ENCODE peak calls at places on chromosomes 6 and 20, in four cellular contexts. L is uterus, U is GM23338, X is right atrium auricular region. K is an unnamed sample.
A peak's percentile ranks its signal among the peaks of the same experiment; 100 is the strongest.

GRCh38 chr20:19121463-19121862 is 91.0 kb upstream of the SLC24A3 start:
- DNase-seq in L (no peak), U (no peak), X (peak; percentile 23), K (no peak)

GRCh38 chr20:51680067-51680749 is 88.0 kb downstream of the ATP9A start:
- DNase-seq in L (no peak), U (no peak), X (no peak), K (no peak)

GRCh38 chr20:10653593-10654288 is 20.1 kb downstream of the JAG1 start:
- DNase-seq in L (peak; percentile 71), U (no peak), X (no peak), K (no peak)

GRCh38 chr20:47706345-47706744 is 78.9 kb downstream of the SULF2 start:
- DNase-seq in L (no peak), U (no peak), X (no peak), K (no peak)

GRCh38 chr6:164097557-164098398 is 683.3 kb downstream of the QKI start:
- DNase-seq in L (no peak), U (peak; percentile 45), X (no peak), K (no peak)

GRCh38 chr20:14197097-14197496 is 140.3 kb downstream of the FLRT3 start:
- DNase-seq in L (no peak), U (no peak), X (no peak), K (no peak)

GRCh38 chr6:35273822-35274559 is 14.5 kb downstream of the ZNF76 start:
- DNase-seq in L (no peak), U (no peak), X (no peak), K (no peak)

GRCh38 chr20:13671500-13672288 is 33.0 kb upstream of the TASP1 start:
- DNase-seq in L (peak; percentile 50), U (no peak), X (no peak), K (no peak)

GRCh38 chr6:57173056-57173885 is 1.1 kb downstream of the BAG2 start:
- DNase-seq in L (peak; percentile 22), U (peak; percentile 51), X (no peak), K (no peak)

GRCh38 chr6:131122007-131122406 is 13.3 kb upstream of the AKAP7 start:
- DNase-seq in L (no peak), U (no peak), X (no peak), K (no peak)

GRCh38 chr20:11056414-11056813 is 382.6 kb upstream of the JAG1 start:
- DNase-seq in L (no peak), U (no peak), X (no peak), K (no peak)

GRCh38 chr6:100300221-100300736 is 164.4 kb downstream of the SIM1 start:
- DNase-seq in L (no peak), U (no peak), X (no peak), K (no peak)

GRCh38 chr6:12420626-12421025 is 130.5 kb downstream of the EDN1 start:
- DNase-seq in L (no peak), U (no peak), X (no peak), K (no peak)

GRCh38 chr6:156167289-156168076 is 609.7 kb upstream of the ARID1B start:
- DNase-seq in L (no peak), U (no peak), X (no peak), K (no peak)

GRCh38 chr20:48621256-48622078 is 206.3 kb downstream of the PREX1 start:
- DNase-seq in L (no peak), U (no peak), X (no peak), K (no peak)

DNA sequence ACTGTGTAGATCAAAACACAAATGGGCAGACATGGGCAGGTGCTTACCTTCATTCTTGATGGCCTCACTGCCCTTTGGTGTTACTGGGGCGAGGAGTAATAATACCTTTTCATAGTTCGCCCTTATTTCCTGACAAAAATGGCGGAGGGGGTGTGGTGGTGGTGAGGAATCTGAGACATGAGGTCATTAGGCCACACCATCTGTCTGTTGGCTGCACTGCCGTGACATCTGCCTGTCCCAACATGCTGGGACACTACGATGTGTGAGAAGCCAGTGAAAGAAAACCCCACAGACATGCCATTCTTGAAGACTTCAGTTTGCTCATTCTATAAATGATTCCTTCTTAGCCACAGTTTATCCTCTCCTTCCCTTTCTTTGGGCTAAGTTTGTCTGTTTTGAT is 13.4 kb upstream of the MAPRE1 start:
- DNase-seq in L (no peak), U (no peak), X (no peak), K (no peak)
- H3K27ac ChIP-seq in L (no peak overlapping the region), U (peak overlapping the region; percentile 92), X (no peak overlapping the region), K (no peak overlapping the region)

DNA sequence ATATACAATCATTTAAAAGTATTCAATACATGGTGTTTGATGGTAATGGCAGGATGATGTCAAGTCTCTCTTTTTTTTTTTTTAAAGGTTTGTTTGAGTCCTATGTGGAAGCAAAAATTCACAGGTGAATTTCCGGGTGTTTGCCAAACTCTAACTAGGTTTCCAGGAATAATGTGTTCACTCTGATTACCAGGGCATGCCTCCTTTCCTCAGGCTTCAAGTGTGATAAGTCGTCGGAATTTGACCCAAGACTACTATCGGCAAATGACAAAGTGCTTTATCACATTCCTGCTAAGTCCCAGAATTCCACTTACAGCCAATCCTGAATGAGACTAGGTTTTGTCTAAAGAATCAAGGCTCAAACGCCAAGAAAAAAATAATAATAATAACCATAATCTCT is 7.3 kb downstream of the OARD1 start:
- DNase-seq in L (no peak), U (no peak), X (no peak), K (no peak)
- H3K27ac ChIP-seq in L (no peak overlapping the region), U (no peak overlapping the region), X (peak overlapping the region; percentile 94), K (no peak overlapping the region)

GRCh38 chr6:149482542-149483261 is 2.1 kb downstream of the ZC3H12D start:
- DNase-seq in L (no peak), U (no peak), X (no peak), K (no peak)
- H3K27ac ChIP-seq in L (peak overlapping the region; percentile 47), U (no peak overlapping the region), X (peak overlapping the region; percentile 73), K (peak overlapping the region; percentile 85)

GRCh38 chr6:133129556-133129955 is 111.6 kb upstream of the EYA4 start:
- DNase-seq in L (no peak), U (no peak), X (no peak), K (no peak)

GRCh38 chr6:133131621-133132020 is 109.5 kb upstream of the EYA4 start:
- DNase-seq in L (no peak), U (no peak), X (no peak), K (no peak)

GRCh38 chr6:133130863-133131262 is 110.3 kb upstream of the EYA4 start:
- DNase-seq in L (peak; percentile 21), U (no peak), X (peak; percentile 67), K (no peak)

GRCh38 chr6:133132583-133132982 is 108.6 kb upstream of the EYA4 start:
- DNase-seq in L (no peak), U (peak; percentile 45), X (no peak), K (no peak)

DNA sequence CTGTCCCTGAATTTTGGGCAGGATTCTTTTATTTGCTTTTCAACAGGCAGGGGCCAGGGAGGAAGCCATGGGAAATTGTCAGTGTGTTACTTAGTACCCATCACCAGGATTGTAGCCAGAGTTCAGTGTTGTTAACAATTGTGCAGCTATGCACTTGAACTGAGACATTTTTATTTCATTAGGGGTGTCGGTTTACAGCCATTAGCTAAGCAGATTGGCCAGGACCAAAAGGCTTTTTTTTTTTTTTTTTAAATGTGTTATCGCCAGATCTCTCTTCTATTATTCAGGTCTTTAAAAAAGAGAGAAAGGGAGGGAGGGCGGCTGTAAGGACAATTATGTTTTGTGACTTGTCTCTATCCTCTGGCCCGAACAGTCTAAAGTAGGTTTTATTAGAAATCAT is 109.1 kb upstream of the EYA4 start:
- DNase-seq in L (no peak), U (no peak), X (no peak), K (no peak)
- H3K27ac ChIP-seq in L (no peak overlapping the region), U (no peak overlapping the region), X (peak overlapping the region; percentile 88), K (no peak overlapping the region)

DNA sequence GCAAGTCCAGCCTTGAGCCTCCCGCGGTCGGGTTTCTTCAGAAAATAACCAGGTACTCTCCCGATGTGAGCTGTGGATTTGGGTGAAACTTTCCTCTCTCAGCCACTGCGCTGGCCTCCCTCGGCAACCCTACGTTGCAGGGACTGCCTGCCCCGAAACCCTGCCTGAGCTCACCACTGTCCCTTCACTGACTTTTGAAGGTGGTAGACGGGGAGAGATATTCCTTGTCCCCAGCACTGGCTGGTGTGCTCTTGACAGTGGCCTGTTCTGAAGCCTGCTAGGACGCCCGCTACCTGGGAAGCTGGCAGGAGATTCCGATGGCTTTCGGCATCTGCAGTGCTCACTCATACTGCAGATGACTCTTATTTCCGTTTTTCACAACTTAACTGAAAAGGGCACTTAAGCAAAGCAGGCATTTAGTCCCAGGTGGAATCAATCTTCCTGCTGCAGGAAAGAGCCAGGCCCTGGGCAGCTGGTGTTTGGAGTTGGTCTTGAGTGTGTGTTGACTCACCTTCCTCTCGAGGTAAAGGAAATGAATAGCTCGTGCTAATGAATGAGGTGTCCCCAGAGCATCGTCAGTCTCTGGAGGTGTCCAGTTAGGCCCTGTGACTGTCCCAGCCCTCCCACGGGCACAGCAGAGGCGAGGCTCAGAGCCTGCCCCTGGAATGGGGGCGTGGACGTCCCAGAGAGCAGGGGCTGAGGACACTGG is 277.8 kb downstream of the NRN1 start:
- DNase-seq in L (no peak), U (no peak), X (no peak), K (no peak)
- H3K27ac ChIP-seq in L (no peak overlapping the region), U (no peak overlapping the region), X (no peak overlapping the region), K (no peak overlapping the region)

GRCh38 chr6:158304254-158304653 is 8.0 kb upstream of the TULP4 start:
- DNase-seq in L (no peak), U (no peak), X (no peak), K (no peak)
- H3K27ac ChIP-seq in L (no peak overlapping the region), U (no peak overlapping the region), X (no peak overlapping the region), K (no peak overlapping the region)

GRCh38 chr6:138430361-138431145 is 26.5 kb downstream of the HEBP2 start:
- DNase-seq in L (no peak), U (no peak), X (no peak), K (no peak)
- H3K27ac ChIP-seq in L (no peak overlapping the region), U (no peak overlapping the region), X (peak overlapping the region; percentile 68), K (no peak overlapping the region)

GRCh38 chr6:102944475-102944874 is 1551.0 kb downstream of the GRIK2 start:
- DNase-seq in L (no peak), U (no peak), X (no peak), K (no peak)
- H3K27ac ChIP-seq in L (no peak overlapping the region), U (no peak overlapping the region), X (no peak overlapping the region), K (no peak overlapping the region)

DNA sequence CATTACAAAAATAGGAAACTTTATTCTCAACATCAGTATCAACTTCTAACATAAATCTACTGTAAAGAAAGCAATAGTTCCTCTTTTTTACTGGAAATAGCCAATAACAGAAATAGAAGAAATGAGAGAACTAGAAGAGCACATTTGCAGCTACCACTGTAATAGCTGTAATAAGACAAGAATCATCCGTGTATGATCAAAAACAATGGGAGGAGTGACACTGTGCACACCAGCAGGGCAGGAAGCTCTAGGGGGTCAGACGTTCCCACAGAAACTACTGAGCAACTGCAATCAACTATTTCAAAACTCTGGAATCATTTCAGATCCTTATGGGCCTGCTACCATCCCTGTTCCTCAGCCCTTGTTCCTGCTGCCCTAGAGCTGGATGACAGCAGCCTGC is 43.7 kb downstream of the NINL start:
- DNase-seq in L (no peak), U (no peak), X (no peak), K (no peak)
- H3K27ac ChIP-seq in L (no peak overlapping the region), U (no peak overlapping the region), X (no peak overlapping the region), K (no peak overlapping the region)

K was measured in tibial nerve.